ENCODE peak calls at places on chromosomes 3 and 15, in nine cellular contexts. E, Q, M, I, F, B, H, K and R are unnamed samples.

GRCh38 chr3:58072046-58072445 is 63.8 kb downstream of the FLNB start:
- DNase-seq in E (peak; percentile 87), Q (no peak), M (no peak), I (no peak), F (no peak), B (no peak), H (no peak), K (no peak), R (no peak)

GRCh38 chr15:55917881-55918296 is 75.5 kb downstream of the NEDD4 start:
- DNase-seq in E (peak; percentile 75), Q (peak; percentile 6), M (peak; percentile 88), I (peak; percentile 91), F (no peak), B (peak; percentile 25), H (no peak), K (peak; percentile 12), R (no peak)

GRCh38 chr3:4314688-4315087 is 11.5 kb downstream of the SETMAR start:
- DNase-seq in E (no peak), Q (no peak), M (no peak), I (no peak), F (no peak), B (no peak), H (no peak), K (no peak), R (no peak)

GRCh38 chr3:194054941-194055340 is 81.0 kb upstream of the HES1 start:
- DNase-seq in E (no peak), Q (no peak), M (no peak), I (no peak), F (no peak), B (no peak), H (no peak), K (no peak), R (no peak)

GRCh38 chr15:38696790-38697495 is 132.3 kb upstream of the RASGRP1 start:
- DNase-seq in E (no peak), Q (no peak), M (no peak), I (no peak), F (no peak), B (no peak), H (no peak), K (no peak), R (no peak)

GRCh38 chr3:41216422-41216821 is 17.1 kb downstream of the CTNNB1 start:
- DNase-seq in E (no peak), Q (no peak), M (no peak), I (no peak), F (no peak), B (no peak), H (no peak), K (no peak), R (no peak)

GRCh38 chr3:112425858-112426750 is 73.2 kb downstream of the BTLA start:
- DNase-seq in E (no peak), Q (no peak), M (no peak), I (no peak), F (no peak), B (no peak), H (no peak), K (no peak), R (no peak)

GRCh38 chr3:58144478-58145142 is 66.2 kb downstream of the DNASE1L3 start:
- DNase-seq in E (no peak), Q (no peak), M (no peak), I (no peak), F (no peak), B (no peak), H (no peak), K (no peak), R (no peak)

GRCh38 chr3:126816956-126817777 is 113.1 kb downstream of the CHCHD6 start:
- DNase-seq in E (no peak), Q (no peak), M (no peak), I (no peak), F (no peak), B (no peak), H (no peak), K (no peak), R (no peak)